ENCODE peak calls at places on chromosomes 11 and 22, in eight cellular contexts. S is neuronal stem cell; M is left cardiac atrium; H is NCI-H1105 treated with DMSO at 0.1 percent for 48 hours; K is NB4; Y is breast epithelium; A is activated effector memory CD4-positive, alpha-beta T cell treated with anti-CD3 and anti-CD28 coated beads, Interleukin-2, amount 50 U/mL, for 16 hours; R is HCT116. O is an unnamed sample.

GRCh38 chr11:929405-929804 is 3.7 kb downstream of the AP2A2 start:
- DNase-seq in K (no peak), H (no peak), R (no peak), M (no peak), Y (no peak), S (no peak), A (no peak), O (no peak)

GRCh38 chr11:18650859-18651557 is 16.9 kb upstream of the SPTY2D1 start:
- DNase-seq in S (peak; percentile 21), R (peak; percentile 69), M (no peak), H (peak; percentile 5), Y (no peak), A (peak; percentile 67), K (peak; percentile 95), O (peak; percentile 66)

GRCh38 chr11:87926250-87926970 is 248.8 kb downstream of the RAB38 start:
- DNase-seq in R (peak; percentile 80), S (no peak), Y (no peak), A (no peak), K (peak; percentile 58), H (no peak), M (no peak), O (no peak)

GRCh38 chr11:45298718-45299117 is 12.6 kb upstream of the SYT13 start:
- DNase-seq in A (no peak), Y (no peak), S (no peak), R (no peak), K (peak; percentile 59), M (no peak), H (no peak), O (peak; percentile 71)

GRCh38 chr22:31344369-31345330 is 1.5 kb downstream of the PATZ1 start:
- DNase-seq in S (peak; percentile 18), K (peak; percentile 79), A (peak; percentile 69), Y (peak; percentile 55), H (peak; percentile 15), M (peak; percentile 55), R (no peak), O (peak; percentile 20)

GRCh38 chr11:108608548-108608947 is 15.0 kb upstream of the EXPH5 start:
- DNase-seq in M (no peak), A (no peak), K (no peak), Y (no peak), R (no peak), H (no peak), S (no peak), O (no peak)

GRCh38 chr11:104946907-104947306 is 21.5 kb downstream of the CASP4 start:
- DNase-seq in R (peak; percentile 35), K (peak; percentile 68), M (no peak), S (no peak), A (no peak), H (peak; percentile 10), Y (no peak), O (no peak)

GRCh38 chr22:37768273-37768672 is 39.5 kb upstream of the GCAT start:
- DNase-seq in H (no peak), A (no peak), R (no peak), K (no peak), M (no peak), Y (no peak), S (no peak), O (peak; percentile 54)

GRCh38 chr11:42066113-42066512 is 606.7 kb upstream of the LRRC4C start:
- DNase-seq in H (no peak), R (no peak), K (no peak), A (no peak), Y (no peak), S (no peak), M (peak; percentile 39), O (peak; percentile 6)

GRCh38 chr11:134527382-134528243 is 115.6 kb upstream of the B3GAT1 start:
- DNase-seq in K (no peak), Y (no peak), R (no peak), M (no peak), A (peak; percentile 30), H (no peak), S (no peak), O (no peak)

GRCh38 chr22:46293591-46294260 is 2.9 kb upstream of the GTSE1 start:
- DNase-seq in Y (no peak), M (peak; percentile 57), H (no peak), R (no peak), A (no peak), K (peak; percentile 50), S (no peak), O (no peak)

GRCh38 chr22:49243965-49244364 is 583.7 kb downstream of the BRD1 start:
- DNase-seq in R (no peak), A (no peak), K (no peak), H (no peak), Y (no peak), S (no peak), M (no peak), O (no peak)

GRCh38 chr11:14148653-14149273 is 186.2 kb downstream of the SPON1 start:
- DNase-seq in S (no peak), K (peak; percentile 22), A (no peak), M (no peak), H (peak; percentile 40), R (peak; percentile 29), Y (no peak), O (no peak)

GRCh38 chr11:103486609-103487008 is 377.4 kb downstream of the DYNC2H1 start:
- DNase-seq in R (no peak), Y (no peak), S (no peak), A (no peak), H (no peak), K (no peak), M (no peak), O (no peak)

GRCh38 chr22:27662359-27663030 is 139.1 kb downstream of the MN1 start:
- DNase-seq in K (no peak), Y (no peak), R (no peak), M (peak; percentile 88), H (no peak), A (no peak), S (no peak), O (no peak)

GRCh38 chr11:18727499-18728236 is 1.7 kb upstream of the IGSF22 start:
- DNase-seq in H (peak; percentile 24), M (peak; percentile 43), A (peak; percentile 79), K (peak; percentile 56), S (peak; percentile 50), R (peak; percentile 35), Y (no peak), O (peak; percentile 78)

GRCh38 chr11:35237860-35238715 is 99.1 kb downstream of the CD44 start:
- DNase-seq in K (peak; percentile 83), S (peak; percentile 69), R (peak; percentile 80), H (peak; percentile 76), Y (no peak), M (peak; percentile 38), A (peak; percentile 76), O (peak; percentile 66)

GRCh38 chr22:41405588-41405987 is 23.8 kb downstream of the TEF start:
- DNase-seq in M (no peak), K (no peak), H (no peak), Y (no peak), S (no peak), A (peak; percentile 75), R (no peak), O (no peak)

GRCh38 chr22:30695871-30696655 is 1.4 kb downstream of the OSBP2 start:
- DNase-seq in K (no peak), M (no peak), S (no peak), R (no peak), A (no peak), H (no peak), Y (no peak), O (no peak)

GRCh38 chr11:12430912-12431311 is 53.5 kb downstream of the PARVA start:
- DNase-seq in A (no peak), M (peak; percentile 81), Y (peak; percentile 85), S (no peak), R (no peak), K (no peak), H (no peak), O (no peak)

GRCh38 chr11:78798567-78799170 is 224.0 kb upstream of the NARS2 start:
- DNase-seq in K (peak; percentile 76), A (no peak), H (peak; percentile 44), Y (no peak), R (peak; percentile 28), M (peak; percentile 74), S (peak; percentile 54), O (peak; percentile 82)

GRCh38 chr22:50302564-50302963 is 4.9 kb downstream of the PLXNB2 start:
- DNase-seq in Y (no peak), H (no peak), R (no peak), A (no peak), M (no peak), K (no peak), S (no peak), O (no peak)

GRCh38 chr11:109508943-109509342 is 87.0 kb downstream of the C11orf87 start:
- DNase-seq in Y (no peak), H (no peak), M (no peak), R (no peak), S (no peak), A (no peak), K (no peak), O (no peak)

GRCh38 chr11:124586247-124586860 is 16.6 kb downstream of the OR8A1 start:
- DNase-seq in S (peak; percentile 48), K (peak; percentile 61), A (peak; percentile 77), M (peak; percentile 70), Y (no peak), R (peak; percentile 44), H (peak; percentile 81), O (peak; percentile 59)

GRCh38 chr11:116498161-116498560 is 274.6 kb downstream of the BUD13 start:
- DNase-seq in M (no peak), K (no peak), Y (no peak), S (no peak), H (no peak), A (no peak), R (no peak), O (no peak)

GRCh38 chr11:66937334-66937733 is 20.8 kb downstream of the PC start:
- DNase-seq in A (no peak), H (no peak), Y (no peak), R (no peak), K (no peak), S (no peak), M (no peak), O (no peak)

GRCh38 chr11:48103621-48104561 is 112.7 kb upstream of the OR4B1 start:
- DNase-seq in K (no peak), Y (no peak), H (no peak), R (no peak), S (no peak), A (no peak), M (no peak), O (no peak)

GRCh38 chr11:126219547-126219946 is 8.0 kb downstream of the FAM118B start:
- DNase-seq in S (no peak), K (no peak), R (no peak), Y (no peak), H (no peak), M (no peak), A (no peak), O (no peak)

GRCh38 chr22:46008836-46009596 is 32.1 kb upstream of the WNT7B start:
- DNase-seq in M (peak; percentile 16), Y (no peak), A (no peak), K (no peak), S (no peak), R (no peak), H (no peak), O (no peak)

O was measured in WTC11.